ENCODE peak calls at places on chromosome 14, in five cellular contexts. One of them, this sample, is unnamed.

GRCh38 chr14:96741151-96741977 is 55.8 kb upstream of the VRK1 start:
- DNase-seq in tibial artery: no peak
- DNase-seq in thyroid gland: peak; percentile 39
- DNase-seq in GM23248: peak; percentile 68
- DNase-seq in ovary: peak; percentile 20
- DNase-seq in this sample: peak; percentile 54

GRCh38 chr14:21960636-21961035 is 287.0 kb upstream of the OR4E1 start:
- DNase-seq in tibial artery: no peak
- DNase-seq in thyroid gland: no peak
- DNase-seq in GM23248: no peak
- DNase-seq in ovary: no peak
- DNase-seq in this sample: no peak

GRCh38 chr14:101246894-101247853 is 314.1 kb upstream of the DIO3 start:
- DNase-seq in tibial artery: peak; percentile 37
- DNase-seq in thyroid gland: no peak
- DNase-seq in GM23248: no peak
- DNase-seq in ovary: no peak
- DNase-seq in this sample: no peak

GRCh38 chr14:26993541-26993940 is 395.7 kb upstream of the NOVA1 start:
- DNase-seq in tibial artery: no peak
- DNase-seq in thyroid gland: no peak
- DNase-seq in GM23248: peak; percentile 11
- DNase-seq in ovary: no peak
- DNase-seq in this sample: no peak

GRCh38 chr14:100872641-100873071 is 30.9 kb downstream of the RTL1 start:
- DNase-seq in tibial artery: peak; percentile 56
- DNase-seq in thyroid gland: no peak
- DNase-seq in GM23248: no peak
- DNase-seq in ovary: no peak
- DNase-seq in this sample: no peak

GRCh38 chr14:50030049-50030448 is 86.3 kb downstream of the VCPKMT start:
- DNase-seq in tibial artery: no peak
- DNase-seq in thyroid gland: no peak
- DNase-seq in GM23248: no peak
- DNase-seq in ovary: no peak
- DNase-seq in this sample: no peak

GRCh38 chr14:31945074-31945613 is 132.0 kb upstream of the ARHGAP5 start:
- DNase-seq in tibial artery: no peak
- DNase-seq in thyroid gland: no peak
- DNase-seq in GM23248: no peak
- DNase-seq in ovary: no peak
- DNase-seq in this sample: no peak

GRCh38 chr14:94123296-94123695 is 6.1 kb downstream of the IFI27L2 start:
- DNase-seq in tibial artery: peak; percentile 45
- DNase-seq in thyroid gland: no peak
- DNase-seq in GM23248: no peak
- DNase-seq in ovary: no peak
- DNase-seq in this sample: no peak

GRCh38 chr14:54040851-54041250 is 84.2 kb upstream of the BMP4 start:
- DNase-seq in tibial artery: no peak
- DNase-seq in thyroid gland: no peak
- DNase-seq in GM23248: no peak
- DNase-seq in ovary: no peak
- DNase-seq in this sample: no peak

GRCh38 chr14:62209287-62209899 is 447.2 kb downstream of the SNAPC1 start:
- DNase-seq in tibial artery: no peak
- DNase-seq in thyroid gland: no peak
- DNase-seq in GM23248: peak; percentile 75
- DNase-seq in ovary: no peak
- DNase-seq in this sample: no peak

GRCh38 chr14:77738559-77739250 is 22.3 kb downstream of the SNW1 start:
- DNase-seq in tibial artery: no peak
- DNase-seq in thyroid gland: no peak
- DNase-seq in GM23248: peak; percentile 79
- DNase-seq in ovary: no peak
- DNase-seq in this sample: peak; percentile 51

GRCh38 chr14:93011650-93012317 is 88.8 kb downstream of the CHGA start:
- DNase-seq in tibial artery: no peak
- DNase-seq in thyroid gland: no peak
- DNase-seq in GM23248: no peak
- DNase-seq in ovary: no peak
- DNase-seq in this sample: no peak

GRCh38 chr14:103519837-103520212 is 2.8 kb downstream of the CKB start:
- DNase-seq in tibial artery: peak; percentile 78
- DNase-seq in thyroid gland: peak; percentile 95
- DNase-seq in GM23248: peak; percentile 53
- DNase-seq in ovary: no peak
- DNase-seq in this sample: peak; percentile 55

GRCh38 chr14:37625597-37626595 is 30.5 kb downstream of the TTC6 start:
- DNase-seq in tibial artery: no peak
- DNase-seq in thyroid gland: no peak
- DNase-seq in GM23248: no peak
- DNase-seq in ovary: no peak
- DNase-seq in this sample: no peak

GRCh38 chr14:33691907-33692306 is 259.0 kb downstream of the EGLN3 start:
- DNase-seq in tibial artery: no peak
- DNase-seq in thyroid gland: no peak
- DNase-seq in GM23248: no peak
- DNase-seq in ovary: no peak
- DNase-seq in this sample: no peak

GRCh38 chr14:38419579-38419978 is 163.7 kb upstream of the CLEC14A start:
- DNase-seq in tibial artery: no peak
- DNase-seq in thyroid gland: no peak
- DNase-seq in GM23248: no peak
- DNase-seq in ovary: no peak
- DNase-seq in this sample: no peak

GRCh38 chr14:60277605-60278190 is 28.7 kb downstream of the PPM1A start:
- DNase-seq in tibial artery: no peak
- DNase-seq in thyroid gland: no peak
- DNase-seq in GM23248: no peak
- DNase-seq in ovary: no peak
- DNase-seq in this sample: no peak

GRCh38 chr14:96253140-96253539 is 2.9 kb upstream of the BDKRB1 start:
- DNase-seq in tibial artery: no peak
- DNase-seq in thyroid gland: no peak
- DNase-seq in GM23248: peak; percentile 95
- DNase-seq in ovary: no peak
- DNase-seq in this sample: peak; percentile 44

GRCh38 chr14:104222396-104223036 is 84.1 kb downstream of the KIF26A start:
- DNase-seq in tibial artery: no peak
- DNase-seq in thyroid gland: no peak
- DNase-seq in GM23248: no peak
- DNase-seq in ovary: no peak
- DNase-seq in this sample: no peak

GRCh38 chr14:64878775-64879634 is 702 bp downstream of the SPTB start:
- DNase-seq in tibial artery: no peak
- DNase-seq in thyroid gland: peak; percentile 7
- DNase-seq in GM23248: peak; percentile 5
- DNase-seq in ovary: no peak
- DNase-seq in this sample: peak; percentile 20
- H3K4me3 ChIP-seq in tibial artery: peak overlapping the region; percentile 65
- H3K4me3 ChIP-seq in thyroid gland: peak overlapping the region; percentile 6
- H3K4me3 ChIP-seq in GM23248: peak overlapping the region; percentile 33
- H3K4me3 ChIP-seq in ovary: peak overlapping the region; percentile 37
- H3K4me3 ChIP-seq in this sample: peak overlapping the region; percentile 62

DNA sequence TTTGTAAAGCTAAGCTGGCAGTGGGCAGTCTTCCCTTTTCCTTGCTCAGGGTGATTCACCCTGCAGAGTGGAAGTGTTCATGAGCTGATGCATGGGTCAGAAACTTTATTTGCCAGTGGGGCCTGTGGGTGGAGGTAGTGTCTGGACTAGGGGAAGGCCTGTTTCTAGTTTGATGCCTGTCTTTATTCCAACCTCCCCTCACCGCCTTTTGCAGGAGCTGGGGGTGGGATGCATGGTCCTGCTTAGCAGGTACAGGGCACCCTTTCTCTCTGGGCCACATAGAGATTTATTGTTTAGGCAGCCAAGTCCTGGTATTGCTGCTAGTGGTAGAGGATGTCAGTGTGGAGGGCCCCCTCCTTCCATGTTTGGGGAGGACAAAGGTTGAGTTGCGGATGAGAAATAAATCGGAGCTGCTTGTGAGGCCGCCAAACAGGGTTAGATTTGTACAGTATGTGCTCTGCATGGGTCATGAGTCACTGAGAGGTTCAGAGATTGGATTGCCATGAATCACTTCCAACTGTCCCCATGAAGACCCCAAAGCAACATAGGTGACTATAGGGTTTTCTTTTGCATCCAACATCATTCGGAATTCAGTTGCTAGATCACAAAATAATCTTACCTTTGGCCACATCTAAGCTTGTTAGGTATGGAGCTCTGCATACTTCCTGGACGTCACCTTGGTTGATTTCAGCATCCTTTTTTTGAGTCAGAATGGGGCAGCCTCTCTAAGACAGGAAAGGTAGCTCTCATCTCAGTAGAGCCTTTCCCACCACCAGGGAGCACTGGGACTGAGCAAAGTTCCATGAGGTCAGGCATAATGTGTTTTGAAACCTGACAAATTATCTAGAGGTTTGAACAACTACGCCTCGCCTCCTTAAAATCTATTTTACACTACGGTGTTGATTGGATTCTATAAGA is 8.8 kb downstream of the SMOC1 start:
- DNase-seq in tibial artery: no peak
- DNase-seq in thyroid gland: no peak
- DNase-seq in GM23248: peak; percentile 76
- DNase-seq in ovary: no peak
- DNase-seq in this sample: no peak
- H3K4me3 ChIP-seq in tibial artery: no peak overlapping the region
- H3K4me3 ChIP-seq in thyroid gland: no peak overlapping the region
- H3K4me3 ChIP-seq in GM23248: no peak overlapping the region
- H3K4me3 ChIP-seq in ovary: no peak overlapping the region
- H3K4me3 ChIP-seq in this sample: no peak overlapping the region

GRCh38 chr14:74302160-74302628 is 540 bp downstream of the ABCD4 start:
- DNase-seq in tibial artery: no peak
- DNase-seq in thyroid gland: peak; percentile 14
- DNase-seq in GM23248: peak; percentile 85
- DNase-seq in ovary: no peak
- DNase-seq in this sample: no peak
- H3K4me3 ChIP-seq in tibial artery: peak overlapping the region; percentile 73
- H3K4me3 ChIP-seq in thyroid gland: peak overlapping the region; percentile 64
- H3K4me3 ChIP-seq in GM23248: peak overlapping the region; percentile 88
- H3K4me3 ChIP-seq in ovary: peak overlapping the region; percentile 98
- H3K4me3 ChIP-seq in this sample: peak overlapping the region; percentile 51

GRCh38 chr14:25048170-25049126 is 1.5 kb downstream of the STXBP6 start:
- DNase-seq in tibial artery: no peak
- DNase-seq in thyroid gland: peak; percentile 76
- DNase-seq in GM23248: peak; percentile 97
- DNase-seq in ovary: peak; percentile 53
- DNase-seq in this sample: peak; percentile 84
- H3K4me3 ChIP-seq in tibial artery: peak overlapping the region; percentile 69
- H3K4me3 ChIP-seq in thyroid gland: peak overlapping the region; percentile 77
- H3K4me3 ChIP-seq in GM23248: peak overlapping the region; percentile 87
- H3K4me3 ChIP-seq in ovary: peak overlapping the region; percentile 70
- H3K4me3 ChIP-seq in this sample: peak overlapping the region; percentile 21

GRCh38 chr14:91509878-91510170 is 286 bp downstream of the PPP4R3A start:
- DNase-seq in tibial artery: no peak
- DNase-seq in thyroid gland: no peak
- DNase-seq in GM23248: peak; percentile 76
- DNase-seq in ovary: no peak
- DNase-seq in this sample: no peak

GRCh38 chr14:91511014-91511466 is 930 bp upstream of the PPP4R3A start:
- DNase-seq in tibial artery: no peak
- DNase-seq in thyroid gland: no peak
- DNase-seq in GM23248: no peak
- DNase-seq in ovary: no peak
- DNase-seq in this sample: no peak

GRCh38 chr14:91509083-91509877 is 830 bp downstream of the PPP4R3A start:
- DNase-seq in tibial artery: peak; percentile 75
- DNase-seq in thyroid gland: peak; percentile 40
- DNase-seq in GM23248: peak; percentile 51
- DNase-seq in ovary: peak; percentile 32
- DNase-seq in this sample: peak; percentile 48

GRCh38 chr14:91508105-91508504 is 2.0 kb downstream of the PPP4R3A start:
- DNase-seq in tibial artery: no peak
- DNase-seq in thyroid gland: no peak
- DNase-seq in GM23248: peak; percentile 18
- DNase-seq in ovary: no peak
- DNase-seq in this sample: no peak

DNA sequence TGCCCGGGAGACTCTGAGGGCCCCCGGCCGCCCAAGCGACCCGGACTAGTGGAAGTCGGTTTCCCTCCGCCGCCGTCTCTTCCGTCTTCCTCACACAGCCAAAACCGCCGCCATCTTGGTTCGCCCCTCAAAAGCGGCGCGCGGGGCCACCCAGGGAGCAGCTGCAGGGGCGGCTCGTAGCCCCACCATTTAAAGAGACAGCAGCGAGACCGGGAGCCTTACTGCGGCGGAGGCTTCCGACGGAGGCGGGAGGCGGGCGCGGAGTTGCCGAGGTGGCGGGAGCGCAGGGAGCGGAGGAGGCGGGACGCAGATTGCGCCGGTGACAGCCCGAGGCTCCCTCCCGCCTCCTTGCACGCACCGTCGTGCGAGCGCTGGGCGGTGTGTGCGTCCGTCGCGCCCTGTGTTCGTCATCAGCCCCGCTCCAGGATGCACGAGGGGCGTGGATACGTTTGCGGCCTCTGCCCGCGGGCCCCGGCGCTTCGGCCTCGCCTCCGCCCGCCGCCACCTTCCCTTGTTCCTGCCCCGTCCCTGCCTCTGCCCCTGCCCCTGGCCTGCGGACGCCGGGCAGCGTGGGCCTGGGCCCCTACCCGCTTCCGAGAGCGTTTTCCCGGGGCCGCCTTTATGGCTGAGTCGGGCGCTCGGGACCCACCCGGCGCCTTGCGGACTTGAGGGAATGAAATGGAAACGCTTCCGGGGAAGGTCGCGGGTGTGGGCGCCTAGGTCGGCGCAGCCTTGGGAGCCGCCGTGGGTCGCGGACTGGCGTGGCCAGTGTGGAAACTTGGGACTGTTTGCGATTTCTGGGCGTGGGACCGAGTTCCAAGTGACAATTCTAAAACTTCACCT is at the start of gene PPP4R3A:
- DNase-seq in tibial artery: peak; percentile 96
- DNase-seq in thyroid gland: peak; percentile 95
- DNase-seq in GM23248: peak; percentile 99
- DNase-seq in ovary: peak; percentile 93
- DNase-seq in this sample: peak; percentile 95
- H3K4me3 ChIP-seq in tibial artery: peak within 1 kb of the TSS; percentile 100
- H3K4me3 ChIP-seq in thyroid gland: peak within 1 kb of the TSS; percentile 79
- H3K4me3 ChIP-seq in GM23248: peak within 1 kb of the TSS; percentile 90
- H3K4me3 ChIP-seq in ovary: peak within 1 kb of the TSS; percentile 86
- H3K4me3 ChIP-seq in this sample: peak within 1 kb of the TSS; percentile 98